ENCODE peak calls at places on chromosome 21, in four cellular contexts. I is EL, U is Calu3, F is GM12878. O is an unnamed sample.

GRCh38 chr21:42306366-42307035 is 8.7 kb downstream of the TFF3 start:
- DNase-seq in I (no peak), F (no peak), U (no peak), O (no peak)

GRCh38 chr21:43303240-43304178 is 123.4 kb downstream of the SIK1 start:
- DNase-seq in U (no peak), I (no peak), F (no peak), O (no peak)

GRCh38 chr21:33078907-33079582 is 9.1 kb downstream of the OLIG1 start:
- DNase-seq in I (peak; percentile 68), F (peak; percentile 88), U (peak; percentile 72), O (no peak)

GRCh38 chr21:25966308-25966707 is 204.3 kb downstream of the APP start:
- DNase-seq in I (no peak), F (no peak), U (no peak), O (no peak)

GRCh38 chr21:28240586-28240985 is 752.1 kb downstream of the LTN1 start:
- DNase-seq in U (no peak), F (no peak), I (peak; percentile 46), O (no peak)

GRCh38 chr21:15524855-15525254 is 204.9 kb upstream of the USP25 start:
- DNase-seq in U (no peak), F (no peak), I (no peak), O (no peak)

GRCh38 chr21:24456358-24456757 is 1150.9 kb downstream of the MRPL39 start:
- DNase-seq in I (no peak), F (no peak), U (no peak), O (no peak)

GRCh38 chr21:43890042-43890441 is 25.0 kb downstream of the AGPAT3 start:
- DNase-seq in F (no peak), I (no peak), U (no peak), O (no peak)

GRCh38 chr21:45934570-45934969 is 47.0 kb upstream of the COL6A1 start:
- DNase-seq in F (no peak), I (no peak), U (no peak), O (no peak)

GRCh38 chr21:38470762-38471161 is 27.5 kb downstream of the ERG start:
- DNase-seq in F (no peak), U (no peak), I (peak; percentile 29), O (no peak)

GRCh38 chr21:33865996-33866575 is 49.5 kb downstream of the ATP5PO start:
- DNase-seq in U (no peak), I (no peak), F (no peak), O (no peak)

GRCh38 chr21:19122371-19122770 is 718.8 kb upstream of the TMPRSS15 start:
- DNase-seq in F (no peak), U (no peak), I (no peak), O (no peak)

GRCh38 chr21:33541105-33541711 is 709 bp downstream of the GART start:
- DNase-seq in I (peak; percentile 39), F (peak; percentile 13), U (peak; percentile 13), O (no peak)

GRCh38 chr21:42997053-42997452 is 22.7 kb downstream of the PKNOX1 start:
- DNase-seq in U (no peak), I (peak; percentile 94), F (no peak), O (no peak)

GRCh38 chr21:36079010-36079649 is 9.3 kb downstream of the CBR1 start:
- DNase-seq in U (no peak), F (no peak), I (no peak), O (no peak)

GRCh38 chr21:45392206-45392971 is 12.6 kb upstream of the COL18A1 start:
- DNase-seq in F (no peak), I (no peak), U (no peak), O (no peak)

GRCh38 chr21:45555557-45556301 is 13.5 kb upstream of the SLC19A1 start:
- DNase-seq in U (no peak), F (peak; percentile 56), I (peak; percentile 75), O (peak; percentile 78)

GRCh38 chr21:32819702-32820101 is 48.1 kb upstream of the PAXBP1 start:
- DNase-seq in F (no peak), U (no peak), I (peak; percentile 65), O (no peak)

GRCh38 chr21:45899317-45900033 is 82.1 kb upstream of the COL6A1 start:
- DNase-seq in U (no peak), F (no peak), I (no peak), O (no peak)

GRCh38 chr21:23541571-23541970 is 2065.7 kb downstream of the MRPL39 start:
- DNase-seq in I (no peak), U (no peak), F (no peak), O (no peak)

GRCh38 chr21:45459171-45460010 is 54.4 kb downstream of the COL18A1 start:
- DNase-seq in F (no peak), I (no peak), U (no peak), O (no peak)

GRCh38 chr21:36247316-36247715 is 72.7 kb upstream of the MORC3 start:
- DNase-seq in I (peak; percentile 16), U (no peak), F (no peak), O (no peak)

GRCh38 chr21:35627462-35627861 is 432.9 kb downstream of the SETD4 start:
- DNase-seq in U (no peak), I (no peak), F (no peak), O (no peak)

GRCh38 chr21:29175408-29176147 is 45.1 kb downstream of the MAP3K7CL start:
- DNase-seq in U (no peak), F (no peak), I (peak; percentile 32), O (no peak)

GRCh38 chr21:36422279-36423098 is 37.3 kb downstream of the CHAF1B start:
- DNase-seq in F (no peak), I (peak; percentile 67), U (peak; percentile 62), O (peak; percentile 28)

GRCh38 chr21:29299906-29300546 is 1.3 kb downstream of the BACH1 start:
- DNase-seq in U (peak; percentile 27), I (peak; percentile 95), F (peak; percentile 68), O (no peak)

GRCh38 chr21:37145635-37146111 is 72.6 kb downstream of the TTC3 start:
- DNase-seq in U (no peak), F (no peak), I (peak; percentile 27), O (no peak)

GRCh38 chr21:14677639-14678179 is 131.6 kb upstream of the SAMSN1 start:
- DNase-seq in U (no peak), F (no peak), I (no peak), O (no peak)

GRCh38 chr21:33419538-33420123 is 16.4 kb downstream of the IFNGR2 start:
- DNase-seq in F (no peak), I (peak; percentile 67), U (no peak), O (no peak)

GRCh38 chr21:45050786-45051489 is 23.4 kb upstream of the ADARB1 start:
- DNase-seq in U (no peak), F (no peak), I (peak; percentile 97), O (no peak)

GRCh38 chr21:42172596-42173483 is 46.1 kb upstream of the ABCG1 start:
- DNase-seq in F (no peak), U (no peak), I (no peak), O (no peak)

O was measured in progenitor cell of endocrine pancreas.